ENCODE peak calls at places on chromosomes 6 and 20, in eight cellular contexts. G is cardiac fibroblast, Y is glutamatergic neuron, H is neural crest cell, N is Panc1, R is HepG2, X is hepatocyte, B is B cell. L is an unnamed sample.
A peak's percentile ranks its signal among the peaks of the same experiment; 100 is the strongest.

GRCh38 chr6:40393641-40394040 is 193.5 kb downstream of the LRFN2 start:
- DNase-seq in Y (no peak), N (no peak), G (no peak), R (no peak), B (no peak), X (no peak), H (no peak), L (no peak)

GRCh38 chr6:145497006-145497405 is 238.3 kb downstream of the EPM2A start:
- DNase-seq in B (no peak), R (no peak), G (no peak), H (no peak), N (no peak), X (no peak), Y (no peak), L (no peak)

GRCh38 chr6:49269190-49269589 is 193.9 kb downstream of the MMUT start:
- DNase-seq in G (no peak), B (no peak), Y (no peak), R (no peak), X (no peak), N (no peak), H (no peak), L (no peak)

GRCh38 chr6:157891544-157892362 is 68.7 kb downstream of the SNX9 start:
- DNase-seq in Y (no peak), G (no peak), B (no peak), X (no peak), H (no peak), N (no peak), R (no peak), L (no peak)

GRCh38 chr6:167130712-167131684 is 8.1 kb downstream of the CCR6 start:
- DNase-seq in R (peak; percentile 89), G (no peak), H (no peak), Y (no peak), N (no peak), X (no peak), B (peak; percentile 38), L (no peak)

GRCh38 chr6:41469951-41470340 is 76.2 kb upstream of the FOXP4 start:
- DNase-seq in H (no peak), N (no peak), X (peak; percentile 60), R (no peak), B (peak; percentile 46), G (no peak), Y (no peak), L (no peak)

GRCh38 chr6:33746036-33746600 is 587 bp downstream of the IP6K3 start:
- DNase-seq in X (peak; percentile 77), B (no peak), H (no peak), R (no peak), N (no peak), G (peak; percentile 57), Y (peak; percentile 62), L (peak; percentile 42)

GRCh38 chr6:104402572-104402971 is 457.1 kb downstream of the HACE1 start:
- DNase-seq in H (no peak), B (no peak), N (peak; percentile 48), R (no peak), G (no peak), Y (no peak), X (no peak), L (no peak)

GRCh38 chr6:52994031-52994788 is 874 bp downstream of the GSTA4 start:
- DNase-seq in B (no peak), X (peak; percentile 45), G (peak; percentile 48), R (peak; percentile 46), N (no peak), Y (no peak), H (peak; percentile 20), L (peak; percentile 19)

GRCh38 chr6:166542580-166542912 is 43.9 kb downstream of the RAMACL start:
- DNase-seq in G (no peak), N (no peak), Y (no peak), X (no peak), B (no peak), H (no peak), R (no peak), L (no peak)

GRCh38 chr6:30611150-30611855 is 5.7 kb downstream of the PPP1R10 start:
- DNase-seq in N (no peak), R (no peak), Y (no peak), G (no peak), H (no peak), B (no peak), X (no peak), L (no peak)

GRCh38 chr6:30613251-30614043 is 3.6 kb downstream of the PPP1R10 start:
- DNase-seq in B (no peak), R (no peak), X (no peak), G (no peak), Y (no peak), H (no peak), N (no peak), L (no peak)

GRCh38 chr6:30611856-30612194 is 5.2 kb downstream of the PPP1R10 start:
- DNase-seq in B (no peak), Y (no peak), R (no peak), N (no peak), H (no peak), X (no peak), G (no peak), L (no peak)

GRCh38 chr6:30612687-30613248 is 4.3 kb downstream of the PPP1R10 start:
- DNase-seq in X (no peak), H (no peak), G (peak; percentile 62), R (no peak), B (no peak), Y (no peak), N (no peak), L (peak; percentile 18)

GRCh38 chr6:30612213-30612612 is 4.8 kb downstream of the PPP1R10 start:
- DNase-seq in G (peak; percentile 55), N (no peak), Y (no peak), R (no peak), H (no peak), B (no peak), X (no peak), L (no peak)
- TF ChIP-seq CTCF in G (peak; percentile 36), N (peak; percentile 55), Y (no peak), R (peak; percentile 22), H (peak; percentile 48), B (no peak), X (peak; percentile 44), L (no peak)

GRCh38 chr20:25082498-25082873 is 545 bp upstream of the VSX1 start:
- DNase-seq in R (no peak), N (no peak), B (no peak), Y (no peak), H (no peak), G (no peak), X (no peak), L (no peak)

GRCh38 chr20:25085756-25086495 is 4.0 kb upstream of the VSX1 start:
- DNase-seq in R (no peak), Y (no peak), N (no peak), X (no peak), H (no peak), B (no peak), G (no peak), L (no peak)

GRCh38 chr20:25083141-25083772 is 1.3 kb upstream of the VSX1 start:
- DNase-seq in N (no peak), X (no peak), G (no peak), H (no peak), B (no peak), R (no peak), Y (no peak), L (no peak)

GRCh38 chr20:25084616-25085187 is 2.8 kb upstream of the VSX1 start:
- DNase-seq in B (no peak), H (no peak), R (no peak), G (no peak), Y (no peak), X (no peak), N (no peak), L (no peak)

DNA sequence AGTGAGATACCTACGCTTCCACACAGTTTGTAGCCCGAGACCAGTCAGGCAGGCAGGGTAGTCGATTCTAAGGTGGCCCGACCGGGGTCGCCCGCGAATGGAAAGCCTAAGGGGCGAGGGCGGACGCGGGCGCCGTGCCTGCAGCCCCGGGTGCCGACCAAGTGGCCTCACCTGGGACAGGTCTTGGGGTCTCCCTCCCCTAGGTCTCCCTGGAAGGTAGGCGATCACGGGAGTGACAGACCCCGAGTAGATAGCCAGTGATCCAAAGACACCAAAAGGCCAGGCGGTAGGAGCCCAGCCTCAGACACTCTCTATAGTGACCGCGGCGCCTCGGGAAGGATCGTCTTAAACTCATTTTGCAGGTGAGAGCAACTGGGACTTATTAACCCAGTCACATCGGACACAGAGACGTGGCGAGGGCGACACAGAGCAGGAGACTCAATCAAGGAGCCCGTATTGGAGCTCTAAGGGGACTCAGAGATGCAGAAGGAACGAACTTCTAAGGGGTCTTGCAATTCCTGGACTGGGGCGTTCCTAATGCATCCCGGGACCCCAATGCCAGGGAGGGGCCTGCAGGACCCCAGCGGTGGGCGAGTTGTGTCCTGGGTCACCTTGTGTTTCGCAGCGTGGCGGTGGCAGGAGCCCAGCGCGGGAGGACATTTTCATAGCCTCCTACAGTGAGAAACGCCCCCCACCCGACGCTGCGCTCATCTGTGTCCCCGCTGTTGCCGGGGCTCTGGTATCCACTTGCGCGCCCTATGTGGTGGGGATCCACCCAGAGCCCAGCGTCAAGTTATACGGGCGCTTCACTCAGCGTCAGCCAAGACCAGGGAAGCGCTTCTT is 2.1 kb upstream of the VSX1 start:
- DNase-seq in R (no peak), G (no peak), Y (no peak), H (peak; percentile 48), X (peak; percentile 51), B (no peak), N (no peak), L (peak; percentile 62)
- TF ChIP-seq CTCF in R (no peak), G (no peak), Y (no peak), H (peak; percentile 62), X (peak; percentile 44), B (no peak), N (no peak), L (peak; percentile 49)

GRCh38 chr6:130366011-130366963 is at the start of gene TMEM200A:
- DNase-seq in H (peak; percentile 53), R (no peak), G (peak; percentile 60), Y (peak; percentile 77), B (peak; percentile 18), X (peak; percentile 86), N (no peak), L (peak; percentile 68)
- TF ChIP-seq CTCF in H (peak; percentile 37), R (peak; percentile 23), G (peak; percentile 10), Y (no peak), B (no peak), X (peak; percentile 46), N (no peak), L (no peak)

GRCh38 chr20:31449511-31450128 is 9.2 kb downstream of the DEFB123 start:
- DNase-seq in N (no peak), Y (no peak), H (no peak), B (no peak), R (peak; percentile 82), X (no peak), G (no peak), L (no peak)

GRCh38 chr20:31452575-31452974 is 12.1 kb downstream of the DEFB123 start:
- DNase-seq in N (no peak), B (no peak), X (no peak), Y (no peak), G (no peak), R (no peak), H (no peak), L (no peak)

DNA sequence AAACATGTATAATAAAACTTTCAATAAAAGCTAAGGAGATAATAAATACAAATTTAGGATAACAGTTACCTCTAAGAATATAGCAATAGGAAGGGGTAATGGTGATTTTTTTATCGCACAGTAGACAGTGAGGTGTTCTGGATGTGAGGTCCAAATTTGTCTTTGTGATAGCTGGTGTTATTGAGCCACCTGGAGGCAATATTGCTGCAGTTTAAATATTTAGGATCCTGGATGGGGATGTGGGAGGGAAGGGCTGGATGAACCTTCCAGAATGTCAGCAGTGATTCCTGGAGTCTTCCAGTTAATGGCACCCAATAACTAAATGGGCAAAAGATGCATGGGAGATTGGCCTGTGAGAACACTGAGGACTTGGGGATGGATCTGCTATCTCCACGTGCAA is 13.9 kb downstream of the DEFB123 start:
- DNase-seq in H (no peak), R (no peak), Y (no peak), G (no peak), X (no peak), B (no peak), N (no peak), L (no peak)
- TF ChIP-seq CTCF in H (no peak), R (peak; percentile 55), Y (no peak), G (no peak), X (no peak), B (no peak), N (no peak), L (no peak)

L was measured in nephron progenitor cell.